ENCODE peak calls at places on chromosomes 5 and 9, in nine cellular contexts. One of them, this sample, is unnamed. For H3K4me1, the result is how much of the 10 kb centered on the place peaks cover.

GRCh38 chr5:11607944-11608343 is 296.3 kb downstream of the CTNND2 start:
- DNase-seq in mesendoderm: no peak
- DNase-seq in fibroblast of lung: no peak
- DNase-seq in OCI-LY7: no peak
- DNase-seq in HCT116: no peak
- DNase-seq in uterus: no peak
- DNase-seq in kidney: no peak
- DNase-seq in pancreas: no peak
- DNase-seq in left ventricle myocardium inferior: no peak
- DNase-seq in this sample: no peak

GRCh38 chr5:91641730-91642350 is 258.7 kb upstream of the ARRDC3 start:
- DNase-seq in mesendoderm: peak
- DNase-seq in fibroblast of lung: peak
- DNase-seq in OCI-LY7: peak
- DNase-seq in HCT116: peak
- DNase-seq in uterus: no peak
- DNase-seq in kidney: no peak
- DNase-seq in pancreas: no peak
- DNase-seq in left ventricle myocardium inferior: no peak
- DNase-seq in this sample: no peak

GRCh38 chr9:128159073-128159783 is 837 bp upstream of the BBLN start:
- DNase-seq in mesendoderm: no peak
- DNase-seq in fibroblast of lung: no peak
- DNase-seq in OCI-LY7: peak
- DNase-seq in HCT116: peak
- DNase-seq in uterus: peak
- DNase-seq in kidney: peak
- DNase-seq in pancreas: peak
- DNase-seq in left ventricle myocardium inferior: no peak
- DNase-seq in this sample: peak

GRCh38 chr5:177371705-177372533 is 12.3 kb upstream of the SLC34A1 start:
- DNase-seq in mesendoderm: no peak
- DNase-seq in fibroblast of lung: no peak
- DNase-seq in OCI-LY7: no peak
- DNase-seq in HCT116: no peak
- DNase-seq in uterus: no peak
- DNase-seq in kidney: no peak
- DNase-seq in pancreas: no peak
- DNase-seq in left ventricle myocardium inferior: no peak
- DNase-seq in this sample: peak

GRCh38 chr5:10626473-10627013 is 62.7 kb downstream of the ANKRD33B start:
- DNase-seq in mesendoderm: no peak
- DNase-seq in fibroblast of lung: peak
- DNase-seq in OCI-LY7: no peak
- DNase-seq in HCT116: no peak
- DNase-seq in uterus: no peak
- DNase-seq in kidney: no peak
- DNase-seq in pancreas: no peak
- DNase-seq in left ventricle myocardium inferior: no peak
- DNase-seq in this sample: no peak

GRCh38 chr9:78004478-78005229 is 27.0 kb downstream of the GNAQ start:
- DNase-seq in mesendoderm: no peak
- DNase-seq in fibroblast of lung: no peak
- DNase-seq in OCI-LY7: peak
- DNase-seq in HCT116: peak
- DNase-seq in uterus: no peak
- DNase-seq in kidney: no peak
- DNase-seq in pancreas: peak
- DNase-seq in left ventricle myocardium inferior: no peak
- DNase-seq in this sample: no peak

GRCh38 chr9:134551176-134551575 is 90.4 kb upstream of the COL5A1 start:
- DNase-seq in mesendoderm: no peak
- DNase-seq in fibroblast of lung: no peak
- DNase-seq in OCI-LY7: no peak
- DNase-seq in HCT116: no peak
- DNase-seq in uterus: no peak
- DNase-seq in kidney: peak
- DNase-seq in pancreas: no peak
- DNase-seq in left ventricle myocardium inferior: peak
- DNase-seq in this sample: no peak

GRCh38 chr9:117616436-117616835 is 87.8 kb upstream of the TLR4 start:
- DNase-seq in mesendoderm: peak
- DNase-seq in fibroblast of lung: no peak
- DNase-seq in OCI-LY7: no peak
- DNase-seq in HCT116: no peak
- DNase-seq in uterus: no peak
- DNase-seq in kidney: no peak
- DNase-seq in pancreas: no peak
- DNase-seq in left ventricle myocardium inferior: no peak
- DNase-seq in this sample: no peak

DNA sequence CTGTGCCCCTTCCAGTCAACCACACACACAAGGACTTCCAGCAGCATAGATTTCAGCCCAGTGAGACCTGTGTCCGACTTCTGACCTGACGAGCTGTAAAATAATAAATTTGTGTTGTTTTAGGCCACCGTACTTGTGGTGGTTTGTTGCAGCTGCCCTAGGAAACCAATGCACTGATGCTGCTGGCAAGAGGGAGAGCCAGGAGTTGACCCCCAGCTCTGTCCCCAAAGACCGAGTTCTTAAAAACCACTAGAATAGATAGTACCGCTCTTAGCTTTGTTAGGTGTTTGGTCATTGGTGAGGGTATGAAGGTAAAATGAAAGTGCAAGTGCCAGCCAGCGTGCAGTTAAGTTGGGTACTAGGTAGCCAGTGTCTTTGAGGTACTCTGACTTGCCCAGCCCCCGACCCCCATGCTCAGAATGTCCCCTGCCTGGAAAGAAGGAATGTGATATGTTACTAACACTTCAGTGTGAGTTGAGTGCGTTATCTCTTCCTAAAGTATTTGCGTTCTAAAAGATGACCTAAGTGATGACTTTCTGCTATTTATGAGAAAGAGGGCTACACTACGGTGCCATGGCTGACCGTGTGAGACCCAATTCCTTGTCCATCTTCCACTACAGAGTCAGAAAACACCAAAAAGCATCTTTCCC is 185.6 kb downstream of the AOPEP start:
- DNase-seq in mesendoderm: peak
- DNase-seq in fibroblast of lung: no peak
- DNase-seq in OCI-LY7: no peak
- DNase-seq in HCT116: no peak
- DNase-seq in uterus: no peak
- DNase-seq in kidney: no peak
- DNase-seq in pancreas: no peak
- DNase-seq in left ventricle myocardium inferior: no peak
- DNase-seq in this sample: no peak
- H3K4me1 ChIP-seq in mesendoderm: under half
- H3K4me1 ChIP-seq in fibroblast of lung: under half
- H3K4me1 ChIP-seq in OCI-LY7: under half
- H3K4me1 ChIP-seq in HCT116: half or more
- H3K4me1 ChIP-seq in uterus: under half
- H3K4me1 ChIP-seq in kidney: under half
- H3K4me1 ChIP-seq in pancreas: under half
- H3K4me1 ChIP-seq in left ventricle myocardium inferior: half or more
- H3K4me1 ChIP-seq in this sample: under half

GRCh38 chr9:84671651-84672467 is 2.3 kb downstream of the NTRK2 start:
- DNase-seq in mesendoderm: peak
- DNase-seq in fibroblast of lung: no peak
- DNase-seq in OCI-LY7: no peak
- DNase-seq in HCT116: no peak
- DNase-seq in uterus: no peak
- DNase-seq in kidney: peak
- DNase-seq in pancreas: no peak
- DNase-seq in left ventricle myocardium inferior: no peak
- DNase-seq in this sample: no peak

GRCh38 chr9:84670801-84671153 is 1.2 kb downstream of the NTRK2 start:
- DNase-seq in mesendoderm: no peak
- DNase-seq in fibroblast of lung: no peak
- DNase-seq in OCI-LY7: no peak
- DNase-seq in HCT116: no peak
- DNase-seq in uterus: no peak
- DNase-seq in kidney: no peak
- DNase-seq in pancreas: no peak
- DNase-seq in left ventricle myocardium inferior: no peak
- DNase-seq in this sample: no peak

GRCh38 chr9:84669008-84669292 is 579 bp upstream of the NTRK2 start:
- DNase-seq in mesendoderm: no peak
- DNase-seq in fibroblast of lung: no peak
- DNase-seq in OCI-LY7: no peak
- DNase-seq in HCT116: no peak
- DNase-seq in uterus: no peak
- DNase-seq in kidney: no peak
- DNase-seq in pancreas: no peak
- DNase-seq in left ventricle myocardium inferior: no peak
- DNase-seq in this sample: no peak

GRCh38 chr9:84669293-84670105 is at the start of gene NTRK2:
- DNase-seq in mesendoderm: peak
- DNase-seq in fibroblast of lung: peak
- DNase-seq in OCI-LY7: no peak
- DNase-seq in HCT116: no peak
- DNase-seq in uterus: no peak
- DNase-seq in kidney: peak
- DNase-seq in pancreas: peak
- DNase-seq in left ventricle myocardium inferior: peak
- DNase-seq in this sample: no peak

DNA sequence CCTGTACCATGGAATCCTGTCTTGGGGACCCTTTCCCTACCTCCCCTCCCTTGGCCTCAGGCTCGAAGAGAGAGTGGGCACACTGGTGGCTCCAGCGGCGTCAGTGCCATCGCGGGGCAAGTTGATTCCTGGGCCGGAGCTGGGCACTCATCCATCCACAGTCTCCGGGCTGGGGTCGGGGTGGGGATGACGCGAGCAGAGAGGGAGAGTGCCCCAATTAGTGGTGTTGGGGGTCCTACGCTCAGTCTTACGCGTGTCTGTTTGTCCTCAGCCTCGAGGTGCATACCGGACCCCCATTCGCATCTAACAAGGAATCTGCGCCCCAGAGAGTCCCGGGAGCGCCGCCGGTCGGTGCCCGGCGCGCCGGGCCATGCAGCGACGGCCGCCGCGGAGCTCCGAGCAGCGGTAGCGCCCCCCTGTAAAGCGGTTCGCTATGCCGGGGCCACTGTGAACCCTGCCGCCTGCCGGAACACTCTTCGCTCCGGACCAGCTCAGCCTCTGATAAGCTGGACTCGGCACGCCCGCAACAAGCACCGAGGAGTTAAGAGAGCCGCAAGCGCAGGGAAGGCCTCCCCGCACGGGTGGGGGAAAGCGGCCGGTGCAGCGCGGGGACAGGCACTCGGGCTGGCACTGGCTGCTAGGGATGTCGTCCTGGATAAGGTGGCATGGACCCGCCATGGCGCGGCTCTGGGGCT is 724 bp downstream of the NTRK2 start:
- DNase-seq in mesendoderm: peak
- DNase-seq in fibroblast of lung: no peak
- DNase-seq in OCI-LY7: no peak
- DNase-seq in HCT116: no peak
- DNase-seq in uterus: no peak
- DNase-seq in kidney: peak
- DNase-seq in pancreas: peak
- DNase-seq in left ventricle myocardium inferior: peak
- DNase-seq in this sample: no peak
- H3K4me3 ChIP-seq in mesendoderm: no peak
- H3K4me3 ChIP-seq in fibroblast of lung: no peak
- H3K4me3 ChIP-seq in OCI-LY7: no peak
- H3K4me3 ChIP-seq in HCT116: no peak
- H3K4me3 ChIP-seq in uterus: peak
- H3K4me3 ChIP-seq in kidney: peak
- H3K4me3 ChIP-seq in pancreas: peak
- H3K4me3 ChIP-seq in left ventricle myocardium inferior: peak
- H3K4me3 ChIP-seq in this sample: no peak

GRCh38 chr5:53030828-53031425 is 41.8 kb downstream of the ITGA2 start:
- DNase-seq in mesendoderm: no peak
- DNase-seq in fibroblast of lung: peak
- DNase-seq in OCI-LY7: no peak
- DNase-seq in HCT116: no peak
- DNase-seq in uterus: no peak
- DNase-seq in kidney: no peak
- DNase-seq in pancreas: no peak
- DNase-seq in left ventricle myocardium inferior: no peak
- DNase-seq in this sample: no peak
- H3K4me1 ChIP-seq in mesendoderm: under half
- H3K4me1 ChIP-seq in fibroblast of lung: under half
- H3K4me1 ChIP-seq in OCI-LY7: under half
- H3K4me1 ChIP-seq in HCT116: half or more
- H3K4me1 ChIP-seq in uterus: under half
- H3K4me1 ChIP-seq in kidney: under half
- H3K4me1 ChIP-seq in pancreas: under half
- H3K4me1 ChIP-seq in left ventricle myocardium inferior: under half
- H3K4me1 ChIP-seq in this sample: under half

GRCh38 chr9:132160802-132161742 is 786 bp upstream of the NTNG2 start:
- DNase-seq in mesendoderm: peak
- DNase-seq in fibroblast of lung: peak
- DNase-seq in OCI-LY7: peak
- DNase-seq in HCT116: no peak
- DNase-seq in uterus: no peak
- DNase-seq in kidney: no peak
- DNase-seq in pancreas: no peak
- DNase-seq in left ventricle myocardium inferior: no peak
- DNase-seq in this sample: peak
- H3K4me3 ChIP-seq in mesendoderm: peak
- H3K4me3 ChIP-seq in fibroblast of lung: peak
- H3K4me3 ChIP-seq in OCI-LY7: peak
- H3K4me3 ChIP-seq in HCT116: peak
- H3K4me3 ChIP-seq in uterus: peak
- H3K4me3 ChIP-seq in kidney: no peak
- H3K4me3 ChIP-seq in pancreas: peak
- H3K4me3 ChIP-seq in left ventricle myocardium inferior: peak
- H3K4me3 ChIP-seq in this sample: peak

GRCh38 chr5:82297711-82298110 is 19.6 kb upstream of the RPS23 start:
- DNase-seq in mesendoderm: no peak
- DNase-seq in fibroblast of lung: no peak
- DNase-seq in OCI-LY7: no peak
- DNase-seq in HCT116: no peak
- DNase-seq in uterus: no peak
- DNase-seq in kidney: no peak
- DNase-seq in pancreas: no peak
- DNase-seq in left ventricle myocardium inferior: no peak
- DNase-seq in this sample: no peak
- H3K4me1 ChIP-seq in mesendoderm: under half
- H3K4me1 ChIP-seq in fibroblast of lung: under half
- H3K4me1 ChIP-seq in OCI-LY7: under half
- H3K4me1 ChIP-seq in HCT116: under half
- H3K4me1 ChIP-seq in uterus: under half
- H3K4me1 ChIP-seq in kidney: under half
- H3K4me1 ChIP-seq in pancreas: under half
- H3K4me1 ChIP-seq in left ventricle myocardium inferior: under half
- H3K4me1 ChIP-seq in this sample: under half

DNA sequence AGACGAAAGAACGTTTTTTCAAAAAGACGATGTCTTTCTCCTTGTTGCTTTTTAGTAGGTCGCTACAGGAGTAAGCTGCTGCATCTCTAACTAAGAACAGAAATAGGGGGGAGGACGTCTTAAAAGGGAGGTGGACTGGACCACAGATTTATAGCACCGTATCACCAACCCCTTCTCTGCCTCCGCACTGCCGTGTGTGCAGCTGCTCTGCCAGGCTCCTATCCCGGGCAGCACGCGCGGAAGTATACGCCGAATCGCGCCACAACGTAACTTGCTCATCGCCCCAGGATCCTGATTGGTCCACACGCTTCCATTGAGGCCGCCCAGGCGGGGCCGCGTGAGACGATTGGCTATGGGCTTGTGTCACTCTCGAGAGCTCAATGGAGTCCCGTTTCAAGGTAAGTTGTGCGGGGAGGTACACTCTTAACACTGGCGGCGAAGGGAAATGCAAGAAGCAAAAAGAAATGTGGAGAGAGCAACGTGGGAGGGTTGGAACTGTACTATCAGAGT is at the start of gene ELAVL2:
- DNase-seq in mesendoderm: peak
- DNase-seq in fibroblast of lung: peak
- DNase-seq in OCI-LY7: no peak
- DNase-seq in HCT116: no peak
- DNase-seq in uterus: peak
- DNase-seq in kidney: peak
- DNase-seq in pancreas: peak
- DNase-seq in left ventricle myocardium inferior: peak
- DNase-seq in this sample: peak
- H3K4me3 ChIP-seq in mesendoderm: peak
- H3K4me3 ChIP-seq in fibroblast of lung: peak
- H3K4me3 ChIP-seq in OCI-LY7: no peak
- H3K4me3 ChIP-seq in HCT116: no peak
- H3K4me3 ChIP-seq in uterus: peak
- H3K4me3 ChIP-seq in kidney: peak
- H3K4me3 ChIP-seq in pancreas: peak
- H3K4me3 ChIP-seq in left ventricle myocardium inferior: peak
- H3K4me3 ChIP-seq in this sample: peak